ENCODE peak calls at places on chromosome 2, in ten cellular contexts. One of them, this sample, is unnamed.

GRCh38 chr2:127859712-127860085 is 1.7 kb upstream of the POLR2D start:
- DNase-seq in A549: no peak
- DNase-seq in substantia nigra: no peak
- DNase-seq in choroid plexus epithelial cell: peak; percentile 9
- DNase-seq in cardiac muscle cell: peak; percentile 93
- DNase-seq in heart right ventricle: peak; percentile 26
- DNase-seq in activated naive CD8-positive, alpha-beta T cell treated with anti-CD3 and anti-CD28 coated beads, Interleukin-2, amount 50 U/mL, for 24 hours: peak; percentile 61
- DNase-seq in NCI-H1694 treated with DMSO at 0.1 percent for 48 hours: no peak
- DNase-seq in amniotic stem cell: no peak
- DNase-seq in prostate gland: peak; percentile 83
- DNase-seq in this sample: no peak

GRCh38 chr2:168773719-168774521 is 28.5 kb upstream of the NOSTRIN start:
- DNase-seq in heart right ventricle: peak; percentile 51
- DNase-seq in A549: peak; percentile 64
- DNase-seq in choroid plexus epithelial cell: peak; percentile 95
- DNase-seq in prostate gland: peak; percentile 42
- DNase-seq in NCI-H1694 treated with DMSO at 0.1 percent for 48 hours: peak; percentile 43
- DNase-seq in activated naive CD8-positive, alpha-beta T cell treated with anti-CD3 and anti-CD28 coated beads, Interleukin-2, amount 50 U/mL, for 24 hours: peak; percentile 37
- DNase-seq in substantia nigra: no peak
- DNase-seq in amniotic stem cell: peak; percentile 22
- DNase-seq in cardiac muscle cell: peak; percentile 58
- DNase-seq in this sample: peak; percentile 68

GRCh38 chr2:127591221-127591923 is 54.6 kb upstream of the GPR17 start:
- DNase-seq in choroid plexus epithelial cell: peak; percentile 77
- DNase-seq in activated naive CD8-positive, alpha-beta T cell treated with anti-CD3 and anti-CD28 coated beads, Interleukin-2, amount 50 U/mL, for 24 hours: peak; percentile 73
- DNase-seq in heart right ventricle: peak; percentile 65
- DNase-seq in cardiac muscle cell: peak; percentile 82
- DNase-seq in amniotic stem cell: peak; percentile 10
- DNase-seq in A549: peak; percentile 72
- DNase-seq in NCI-H1694 treated with DMSO at 0.1 percent for 48 hours: peak; percentile 67
- DNase-seq in prostate gland: peak; percentile 44
- DNase-seq in substantia nigra: peak; percentile 21
- DNase-seq in this sample: peak; percentile 81

GRCh38 chr2:150467641-150467963 is 19.9 kb downstream of the RND3 start:
- DNase-seq in A549: no peak
- DNase-seq in substantia nigra: no peak
- DNase-seq in NCI-H1694 treated with DMSO at 0.1 percent for 48 hours: no peak
- DNase-seq in choroid plexus epithelial cell: peak; percentile 36
- DNase-seq in heart right ventricle: no peak
- DNase-seq in activated naive CD8-positive, alpha-beta T cell treated with anti-CD3 and anti-CD28 coated beads, Interleukin-2, amount 50 U/mL, for 24 hours: no peak
- DNase-seq in amniotic stem cell: no peak
- DNase-seq in prostate gland: no peak
- DNase-seq in cardiac muscle cell: no peak
- DNase-seq in this sample: no peak

GRCh38 chr2:68837861-68838341 is 33.3 kb downstream of the BMP10 start:
- DNase-seq in choroid plexus epithelial cell: peak; percentile 82
- DNase-seq in NCI-H1694 treated with DMSO at 0.1 percent for 48 hours: no peak
- DNase-seq in cardiac muscle cell: no peak
- DNase-seq in prostate gland: no peak
- DNase-seq in substantia nigra: no peak
- DNase-seq in A549: no peak
- DNase-seq in activated naive CD8-positive, alpha-beta T cell treated with anti-CD3 and anti-CD28 coated beads, Interleukin-2, amount 50 U/mL, for 24 hours: no peak
- DNase-seq in amniotic stem cell: no peak
- DNase-seq in heart right ventricle: no peak
- DNase-seq in this sample: no peak

GRCh38 chr2:118481336-118481735 is 366.1 kb downstream of the EN1 start:
- DNase-seq in activated naive CD8-positive, alpha-beta T cell treated with anti-CD3 and anti-CD28 coated beads, Interleukin-2, amount 50 U/mL, for 24 hours: no peak
- DNase-seq in substantia nigra: no peak
- DNase-seq in NCI-H1694 treated with DMSO at 0.1 percent for 48 hours: no peak
- DNase-seq in A549: no peak
- DNase-seq in choroid plexus epithelial cell: no peak
- DNase-seq in amniotic stem cell: no peak
- DNase-seq in prostate gland: no peak
- DNase-seq in heart right ventricle: no peak
- DNase-seq in cardiac muscle cell: no peak
- DNase-seq in this sample: no peak

GRCh38 chr2:55871637-55872036 is 51.9 kb downstream of the EFEMP1 start:
- DNase-seq in heart right ventricle: no peak
- DNase-seq in A549: no peak
- DNase-seq in activated naive CD8-positive, alpha-beta T cell treated with anti-CD3 and anti-CD28 coated beads, Interleukin-2, amount 50 U/mL, for 24 hours: no peak
- DNase-seq in choroid plexus epithelial cell: no peak
- DNase-seq in cardiac muscle cell: no peak
- DNase-seq in amniotic stem cell: no peak
- DNase-seq in substantia nigra: no peak
- DNase-seq in prostate gland: no peak
- DNase-seq in NCI-H1694 treated with DMSO at 0.1 percent for 48 hours: no peak
- DNase-seq in this sample: no peak

GRCh38 chr2:105834931-105835330 is 90.2 kb downstream of the NCK2 start:
- DNase-seq in heart right ventricle: no peak
- DNase-seq in cardiac muscle cell: no peak
- DNase-seq in choroid plexus epithelial cell: no peak
- DNase-seq in activated naive CD8-positive, alpha-beta T cell treated with anti-CD3 and anti-CD28 coated beads, Interleukin-2, amount 50 U/mL, for 24 hours: no peak
- DNase-seq in amniotic stem cell: no peak
- DNase-seq in NCI-H1694 treated with DMSO at 0.1 percent for 48 hours: no peak
- DNase-seq in A549: no peak
- DNase-seq in prostate gland: no peak
- DNase-seq in substantia nigra: no peak
- DNase-seq in this sample: no peak

GRCh38 chr2:233814436-233814835 is 36.3 kb downstream of the MROH2A start:
- DNase-seq in A549: no peak
- DNase-seq in NCI-H1694 treated with DMSO at 0.1 percent for 48 hours: no peak
- DNase-seq in amniotic stem cell: no peak
- DNase-seq in substantia nigra: no peak
- DNase-seq in choroid plexus epithelial cell: no peak
- DNase-seq in prostate gland: no peak
- DNase-seq in heart right ventricle: no peak
- DNase-seq in cardiac muscle cell: no peak
- DNase-seq in activated naive CD8-positive, alpha-beta T cell treated with anti-CD3 and anti-CD28 coated beads, Interleukin-2, amount 50 U/mL, for 24 hours: no peak
- DNase-seq in this sample: no peak

GRCh38 chr2:200575957-200576356 is 9.9 kb upstream of the AOX1 start:
- DNase-seq in amniotic stem cell: no peak
- DNase-seq in activated naive CD8-positive, alpha-beta T cell treated with anti-CD3 and anti-CD28 coated beads, Interleukin-2, amount 50 U/mL, for 24 hours: no peak
- DNase-seq in cardiac muscle cell: no peak
- DNase-seq in choroid plexus epithelial cell: peak; percentile 45
- DNase-seq in NCI-H1694 treated with DMSO at 0.1 percent for 48 hours: no peak
- DNase-seq in prostate gland: no peak
- DNase-seq in substantia nigra: no peak
- DNase-seq in A549: no peak
- DNase-seq in heart right ventricle: no peak
- DNase-seq in this sample: no peak

GRCh38 chr2:76953733-76954347 is 568.3 kb downstream of the LRRTM4 start:
- DNase-seq in substantia nigra: no peak
- DNase-seq in NCI-H1694 treated with DMSO at 0.1 percent for 48 hours: peak; percentile 64
- DNase-seq in amniotic stem cell: no peak
- DNase-seq in A549: peak; percentile 56
- DNase-seq in activated naive CD8-positive, alpha-beta T cell treated with anti-CD3 and anti-CD28 coated beads, Interleukin-2, amount 50 U/mL, for 24 hours: no peak
- DNase-seq in heart right ventricle: no peak
- DNase-seq in cardiac muscle cell: peak; percentile 84
- DNase-seq in choroid plexus epithelial cell: peak; percentile 30
- DNase-seq in prostate gland: peak; percentile 35
- DNase-seq in this sample: no peak

GRCh38 chr2:70985283-70985688 is 6.9 kb downstream of the ANKRD53 start:
- DNase-seq in prostate gland: no peak
- DNase-seq in substantia nigra: no peak
- DNase-seq in choroid plexus epithelial cell: no peak
- DNase-seq in amniotic stem cell: no peak
- DNase-seq in heart right ventricle: no peak
- DNase-seq in NCI-H1694 treated with DMSO at 0.1 percent for 48 hours: no peak
- DNase-seq in activated naive CD8-positive, alpha-beta T cell treated with anti-CD3 and anti-CD28 coated beads, Interleukin-2, amount 50 U/mL, for 24 hours: no peak
- DNase-seq in cardiac muscle cell: no peak
- DNase-seq in A549: no peak
- DNase-seq in this sample: no peak

GRCh38 chr2:216687646-216688045 is 7.7 kb downstream of the IGFBP5 start:
- DNase-seq in heart right ventricle: no peak
- DNase-seq in choroid plexus epithelial cell: no peak
- DNase-seq in NCI-H1694 treated with DMSO at 0.1 percent for 48 hours: no peak
- DNase-seq in A549: peak; percentile 38
- DNase-seq in activated naive CD8-positive, alpha-beta T cell treated with anti-CD3 and anti-CD28 coated beads, Interleukin-2, amount 50 U/mL, for 24 hours: peak; percentile 57
- DNase-seq in prostate gland: no peak
- DNase-seq in cardiac muscle cell: peak; percentile 29
- DNase-seq in amniotic stem cell: no peak
- DNase-seq in substantia nigra: no peak
- DNase-seq in this sample: no peak